ENCODE peak calls at places on chromosomes 11 and 22, in five cellular contexts. Z is mesendoderm, P is lower leg skin, I is NCI-H1417, K is cardiac fibroblast. V is an unnamed sample.
A peak's percentile ranks its signal among the peaks of the same experiment; 100 is the strongest.

GRCh38 chr11:120682866-120683265 is 171.3 kb downstream of the GRIK4 start:
- DNase-seq in I (no peak), K (peak; percentile 39), Z (no peak), P (no peak), V (no peak)

GRCh38 chr11:126257764-126258163 is 10.9 kb downstream of the SRPRA start:
- DNase-seq in I (no peak), Z (no peak), P (no peak), K (peak; percentile 47), V (no peak)

GRCh38 chr11:117643606-117644300 is 153.3 kb downstream of the DSCAML1 start:
- DNase-seq in I (no peak), Z (peak; percentile 81), K (no peak), P (no peak), V (no peak)

GRCh38 chr22:40592352-40593113 is 44.0 kb downstream of the MRTFA start:
- DNase-seq in I (no peak), K (no peak), Z (peak; percentile 22), P (no peak), V (no peak)

GRCh38 chr11:1180171-1180570 is 22.4 kb downstream of the MUC5AC start:
- DNase-seq in I (no peak), K (no peak), P (no peak), Z (no peak), V (no peak)

GRCh38 chr11:63567044-63567840 is 4.1 kb upstream of the PLAAT2 start:
- DNase-seq in I (peak; percentile 37), K (peak; percentile 89), Z (peak; percentile 89), P (no peak), V (peak; percentile 62)

GRCh38 chr11:38562562-38562961 is 1964.5 kb upstream of the RAG2 start:
- DNase-seq in I (no peak), Z (no peak), K (peak; percentile 10), P (no peak), V (no peak)

GRCh38 chr11:124518900-124519541 is 24.4 kb downstream of the OR8B12 start:
- DNase-seq in Z (peak; percentile 28), I (no peak), P (no peak), K (peak; percentile 55), V (no peak)

GRCh38 chr11:26599876-26600434 is 27.9 kb upstream of the MUC15 start:
- DNase-seq in Z (no peak), I (no peak), P (no peak), K (no peak), V (no peak)

GRCh38 chr11:114366331-114367243 is 33.7 kb downstream of the C11orf71 start:
- DNase-seq in K (peak; percentile 94), I (no peak), P (no peak), Z (peak; percentile 62), V (no peak)

GRCh38 chr11:117413616-117414015 is 86.0 kb downstream of the CEP164 start:
- DNase-seq in P (peak; percentile 50), Z (no peak), I (no peak), K (no peak), V (no peak)

GRCh38 chr11:1072116-1072820 is 2.4 kb upstream of the MUC2 start:
- DNase-seq in I (no peak), Z (peak; percentile 50), P (no peak), K (peak; percentile 75), V (no peak)

GRCh38 chr22:20211409-20211996 is 56.6 kb downstream of the RTN4R start:
- DNase-seq in K (no peak), I (no peak), P (no peak), Z (peak; percentile 28), V (no peak)

GRCh38 chr11:123206671-123207421 is 11.8 kb upstream of the CLMP start:
- DNase-seq in Z (peak; percentile 95), I (no peak), P (no peak), K (no peak), V (no peak)

GRCh38 chr11:6523253-6523652 is 26.2 kb downstream of the DNHD1 start:
- DNase-seq in K (peak; percentile 69), I (no peak), Z (peak; percentile 19), P (no peak), V (no peak)

GRCh38 chr11:19072464-19072863 is 11.9 kb upstream of the MRGPRX2 start:
- DNase-seq in K (no peak), Z (no peak), I (no peak), P (no peak), V (no peak)

V was measured in GM13977.